ENCODE peak calls at places on chromosomes 16 and 17, in four cellular contexts. Z is A549, O is HepG2, D is GM12878. V is an unnamed sample.

GRCh38 chr16:30903002-30903401 is 6.6 kb downstream of the CTF1 start:
- DNase-seq in Z (no peak), O (no peak), D (no peak), V (peak)

GRCh38 chr17:80781188-80781577 is 210.5 kb upstream of the CHMP6 start:
- DNase-seq in Z (no peak), O (no peak), D (no peak), V (no peak)

GRCh38 chr17:77842906-77843249 is 115.6 kb upstream of the TNRC6C start:
- DNase-seq in Z (no peak), O (no peak), D (no peak), V (no peak)

GRCh38 chr17:28819582-28819981 is 23.0 kb downstream of the FAM222B start:
- DNase-seq in Z (no peak), O (no peak), D (no peak), V (no peak)

GRCh38 chr17:39132192-39132600 is 19.2 kb downstream of the PLXDC1 start:
- DNase-seq in Z (peak), O (no peak), D (no peak), V (no peak)

GRCh38 chr16:57316390-57317017 is 32.0 kb upstream of the PLLP start:
- DNase-seq in Z (peak), O (no peak), D (no peak), V (no peak)

GRCh38 chr16:57115504-57116182 is 23.3 kb downstream of the CPNE2 start:
- DNase-seq in Z (no peak), O (no peak), D (no peak), V (no peak)

GRCh38 chr16:85472514-85472913 is 140.6 kb upstream of the GSE1 start:
- DNase-seq in Z (no peak), O (no peak), D (no peak), V (no peak)

GRCh38 chr17:71412803-71413202 is 708.0 kb upstream of the SOX9 start:
- DNase-seq in Z (peak), O (no peak), D (no peak), V (no peak)

GRCh38 chr16:73228649-73229048 is 180.7 kb upstream of the ZFHX3 start:
- DNase-seq in Z (no peak), O (no peak), D (no peak), V (no peak)

GRCh38 chr16:9148376-9149015 is 57.1 kb downstream of the HAPSTR1 start:
- DNase-seq in Z (no peak), O (no peak), D (no peak), V (no peak)

GRCh38 chr16:16019488-16019887 is 70.1 kb downstream of the ABCC1 start:
- DNase-seq in Z (peak), O (no peak), D (no peak), V (no peak)

GRCh38 chr17:77332034-77332971 is 191.5 kb downstream of the SEC14L1 start:
- DNase-seq in Z (no peak), O (no peak), D (no peak), V (no peak)

GRCh38 chr16:46817961-46818360 is 13.0 kb downstream of the C16orf87 start:
- DNase-seq in Z (no peak), O (no peak), D (no peak), V (no peak)

GRCh38 chr17:32099686-32100085 is 42.6 kb upstream of the RHOT1 start:
- DNase-seq in Z (no peak), O (no peak), D (no peak), V (no peak)

GRCh38 chr17:74176546-74177001 is 26.9 kb upstream of the RPL38 start:
- DNase-seq in Z (peak), O (peak), D (no peak), V (peak)

GRCh38 chr17:50908860-50909764 is 43.0 kb upstream of the TOB1 start:
- DNase-seq in Z (no peak), O (peak), D (no peak), V (no peak)

GRCh38 chr16:84608281-84608680 is 9.6 kb downstream of the COTL1 start:
- DNase-seq in Z (no peak), O (no peak), D (no peak), V (no peak)

GRCh38 chr17:7129311-7129710 is 14.7 kb upstream of the ASGR2 start:
- DNase-seq in Z (no peak), O (no peak), D (no peak), V (no peak)

GRCh38 chr17:13351046-13351445 is 250.7 kb downstream of the HS3ST3A1 start:
- DNase-seq in Z (no peak), O (no peak), D (no peak), V (no peak)

GRCh38 chr16:48525201-48526057 is 84.6 kb downstream of the N4BP1 start:
- DNase-seq in Z (no peak), O (no peak), D (no peak), V (no peak)
- TF ChIP-seq CHD4 in Z (no peak), O (no peak), D (no peak), V (no peak)

DNA sequence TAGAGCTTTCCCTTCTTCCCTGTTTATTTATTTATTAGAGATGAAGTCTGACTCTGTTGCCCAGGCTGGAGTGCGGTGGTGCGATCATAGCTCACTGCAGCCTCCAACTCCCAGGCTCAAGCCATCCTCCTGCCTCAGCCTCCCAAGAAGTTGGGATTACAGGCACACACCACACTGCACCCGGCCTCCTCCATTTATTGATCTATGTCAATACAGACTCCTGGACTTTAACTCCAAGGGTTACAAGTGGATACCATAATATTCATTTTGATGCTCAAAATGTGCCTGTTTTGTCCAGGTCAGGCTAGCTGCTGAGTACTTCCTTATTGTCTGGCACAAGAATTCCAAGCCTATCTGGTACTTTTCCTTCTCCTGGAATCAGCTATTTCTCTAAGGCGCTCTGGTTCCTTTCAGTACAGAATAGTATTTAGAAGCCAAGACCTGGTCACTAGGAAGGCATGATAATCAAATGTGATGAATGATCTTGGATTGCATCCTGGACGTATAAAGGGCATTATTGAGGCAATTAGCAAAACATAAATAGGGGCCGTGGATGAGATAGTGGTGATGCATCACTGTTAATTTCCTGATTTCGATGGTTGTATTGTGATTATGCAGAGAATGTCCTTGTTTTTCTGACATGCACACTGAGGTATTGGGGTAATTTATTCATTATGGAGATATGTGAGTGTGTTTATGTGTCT is 21.7 kb downstream of the IL4R start:
- DNase-seq in Z (no peak), O (no peak), D (no peak), V (no peak)
- TF ChIP-seq CHD4 in Z (no peak), O (no peak), D (no peak), V (no peak)

GRCh38 chr16:14641877-14642276 is 9.1 kb downstream of the BFAR start:
- DNase-seq in Z (peak), O (no peak), D (no peak), V (peak)
- TF ChIP-seq CHD4 in Z (no peak), O (no peak), D (no peak), V (no peak)

GRCh38 chr16:83054302-83054701 is 427.5 kb downstream of the CDH13 start:
- DNase-seq in Z (no peak), O (no peak), D (no peak), V (no peak)
- TF ChIP-seq CHD4 in Z (no peak), O (no peak), D (no peak), V (no peak)

GRCh38 chr17:14582996-14583395 is 282.1 kb downstream of the HS3ST3B1 start:
- DNase-seq in Z (no peak), O (no peak), D (no peak), V (no peak)
- TF ChIP-seq CHD4 in Z (no peak), O (no peak), D (no peak), V (no peak)

DNA sequence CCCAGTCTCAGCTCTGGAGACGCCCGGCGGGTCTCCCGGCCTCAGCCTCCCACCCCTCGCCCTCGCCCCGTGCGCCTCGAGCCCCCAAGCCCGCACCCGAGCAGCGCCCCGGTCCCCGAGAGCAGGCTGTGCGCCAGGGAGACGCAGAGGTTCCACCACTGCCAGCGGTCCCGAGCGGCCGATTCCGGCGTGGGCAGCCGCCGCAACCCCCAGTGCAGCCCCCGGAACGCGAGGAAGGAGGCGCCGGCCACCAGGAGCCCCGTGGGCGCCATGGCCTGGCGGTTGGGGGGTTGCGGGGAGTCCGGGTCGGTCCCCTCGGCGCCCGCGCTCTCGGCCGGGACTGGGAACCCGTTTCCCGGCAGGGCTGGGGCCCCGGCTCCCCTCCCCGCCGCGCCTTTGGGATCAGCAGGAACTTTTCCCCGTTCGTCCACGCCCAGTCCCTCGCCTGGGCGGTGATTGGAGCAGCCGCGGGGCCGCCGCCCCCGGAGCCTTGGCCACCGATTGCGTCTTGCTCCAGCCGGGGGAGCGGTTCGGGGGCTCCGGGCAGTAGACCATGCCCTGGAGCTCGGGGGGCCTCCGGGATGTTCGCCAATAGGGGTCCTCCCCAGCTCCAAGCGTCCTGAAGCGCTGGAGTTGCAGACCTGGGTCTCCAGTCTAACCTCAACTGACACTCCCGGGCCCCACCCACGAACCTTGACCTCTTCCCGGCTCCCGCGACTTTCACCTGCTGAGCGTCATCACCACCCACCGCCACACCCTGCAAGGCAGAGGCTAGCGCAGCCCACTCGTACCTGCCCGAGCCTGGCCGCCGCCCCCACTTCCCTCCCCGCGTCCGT is at the start of gene TLCD2:
- DNase-seq in Z (peak), O (no peak), D (no peak), V (peak)
- TF ChIP-seq CHD4 in Z (no peak), O (no peak), D (no peak), V (no peak)

DNA sequence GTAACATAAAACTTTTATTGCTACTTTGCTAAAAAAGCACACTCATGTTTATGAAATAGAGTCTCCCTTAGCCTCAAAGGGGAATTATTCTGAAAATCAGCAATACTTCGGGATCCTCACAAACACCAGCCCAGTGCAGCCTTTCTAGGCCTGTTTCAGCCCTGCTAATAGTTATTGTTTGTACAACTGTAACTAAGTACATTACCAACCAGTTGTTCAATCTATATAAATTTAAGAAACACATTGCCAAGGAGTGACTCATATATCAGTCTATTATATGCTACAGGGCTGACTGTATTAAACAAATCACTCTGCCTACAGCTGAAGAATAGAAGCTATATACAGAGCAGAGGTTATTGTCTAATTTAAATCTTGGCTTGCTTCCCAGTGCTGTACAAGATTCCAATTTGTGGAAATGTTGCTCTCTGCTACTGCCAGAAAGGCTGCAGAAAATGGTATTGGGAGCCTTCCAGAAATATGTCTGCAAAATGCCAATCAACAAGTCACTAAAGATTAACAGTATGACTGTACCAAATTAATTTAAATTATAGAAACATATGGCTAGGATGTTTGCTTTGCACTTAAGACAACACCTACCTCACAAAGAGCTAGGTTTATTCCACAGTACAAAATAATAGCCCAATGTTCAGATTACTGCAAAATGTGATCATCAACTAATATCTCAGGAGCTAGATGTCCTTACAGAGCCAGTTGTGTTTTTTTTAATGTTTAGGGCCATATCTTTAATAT is 49.7 kb downstream of the TOX3 start:
- DNase-seq in Z (no peak), O (peak), D (no peak), V (no peak)
- TF ChIP-seq CHD4 in Z (no peak), O (no peak), D (no peak), V (no peak)